ENCODE peak calls at places on chromosomes 1 and 21, in ten cellular contexts. One of them, this sample, is unnamed.

GRCh38 chr1:36122463-36123025 is 2.5 kb downstream of the COL8A2 start:
- DNase-seq in kidney epithelial cell: no peak
- DNase-seq in fibroblast of the conjunctiva: no peak
- DNase-seq in fibroblast of pulmonary artery: no peak
- DNase-seq in activated T-cell treated with anti-CD3 and anti-CD28 coated beads for 1 hour: no peak
- DNase-seq in H7: peak
- DNase-seq in iPS-NIHi11: no peak
- DNase-seq in neural crest cell: no peak
- DNase-seq in Calu3: no peak
- DNase-seq in amniotic stem cell: no peak
- DNase-seq in this sample: no peak

GRCh38 chr1:153566414-153567371 is 1.0 kb upstream of the S100A2 start:
- DNase-seq in kidney epithelial cell: peak
- DNase-seq in fibroblast of the conjunctiva: peak
- DNase-seq in fibroblast of pulmonary artery: peak
- DNase-seq in activated T-cell treated with anti-CD3 and anti-CD28 coated beads for 1 hour: peak
- DNase-seq in H7: peak
- DNase-seq in iPS-NIHi11: peak
- DNase-seq in neural crest cell: peak
- DNase-seq in Calu3: peak
- DNase-seq in amniotic stem cell: peak
- DNase-seq in this sample: peak

GRCh38 chr1:107124705-107125104 is 16.1 kb upstream of the NTNG1 start:
- DNase-seq in kidney epithelial cell: no peak
- DNase-seq in fibroblast of the conjunctiva: no peak
- DNase-seq in fibroblast of pulmonary artery: no peak
- DNase-seq in activated T-cell treated with anti-CD3 and anti-CD28 coated beads for 1 hour: no peak
- DNase-seq in H7: no peak
- DNase-seq in iPS-NIHi11: no peak
- DNase-seq in neural crest cell: no peak
- DNase-seq in Calu3: no peak
- DNase-seq in amniotic stem cell: no peak
- DNase-seq in this sample: no peak

GRCh38 chr21:33384851-33385331 is 18.3 kb upstream of the IFNGR2 start:
- DNase-seq in kidney epithelial cell: peak
- DNase-seq in fibroblast of the conjunctiva: no peak
- DNase-seq in fibroblast of pulmonary artery: no peak
- DNase-seq in activated T-cell treated with anti-CD3 and anti-CD28 coated beads for 1 hour: no peak
- DNase-seq in H7: no peak
- DNase-seq in iPS-NIHi11: no peak
- DNase-seq in neural crest cell: no peak
- DNase-seq in Calu3: no peak
- DNase-seq in amniotic stem cell: no peak
- DNase-seq in this sample: no peak

GRCh38 chr1:229203030-229203751 is 67.7 kb upstream of the RAB4A start:
- DNase-seq in kidney epithelial cell: no peak
- DNase-seq in fibroblast of the conjunctiva: no peak
- DNase-seq in fibroblast of pulmonary artery: peak
- DNase-seq in activated T-cell treated with anti-CD3 and anti-CD28 coated beads for 1 hour: no peak
- DNase-seq in H7: peak
- DNase-seq in iPS-NIHi11: peak
- DNase-seq in neural crest cell: peak
- DNase-seq in Calu3: peak
- DNase-seq in amniotic stem cell: no peak
- DNase-seq in this sample: peak

GRCh38 chr1:106268070-106268469 is 788.4 kb upstream of the PRMT6 start:
- DNase-seq in kidney epithelial cell: no peak
- DNase-seq in fibroblast of the conjunctiva: no peak
- DNase-seq in fibroblast of pulmonary artery: peak
- DNase-seq in activated T-cell treated with anti-CD3 and anti-CD28 coated beads for 1 hour: no peak
- DNase-seq in H7: no peak
- DNase-seq in iPS-NIHi11: no peak
- DNase-seq in neural crest cell: no peak
- DNase-seq in Calu3: no peak
- DNase-seq in amniotic stem cell: no peak
- DNase-seq in this sample: no peak

GRCh38 chr1:39196244-39197215 is 8.0 kb upstream of the MACF1 start:
- DNase-seq in kidney epithelial cell: no peak
- DNase-seq in fibroblast of the conjunctiva: no peak
- DNase-seq in fibroblast of pulmonary artery: peak
- DNase-seq in activated T-cell treated with anti-CD3 and anti-CD28 coated beads for 1 hour: peak
- DNase-seq in H7: no peak
- DNase-seq in iPS-NIHi11: no peak
- DNase-seq in neural crest cell: no peak
- DNase-seq in Calu3: no peak
- DNase-seq in amniotic stem cell: no peak
- DNase-seq in this sample: no peak

GRCh38 chr1:150578278-150579109 is 916 bp downstream of the MCL1 start:
- DNase-seq in kidney epithelial cell: no peak
- DNase-seq in fibroblast of the conjunctiva: peak
- DNase-seq in fibroblast of pulmonary artery: peak
- DNase-seq in activated T-cell treated with anti-CD3 and anti-CD28 coated beads for 1 hour: no peak
- DNase-seq in H7: no peak
- DNase-seq in iPS-NIHi11: no peak
- DNase-seq in neural crest cell: no peak
- DNase-seq in Calu3: peak
- DNase-seq in amniotic stem cell: peak
- DNase-seq in this sample: no peak

GRCh38 chr1:204692852-204693356 is 7.4 kb upstream of the LRRN2 start:
- DNase-seq in kidney epithelial cell: no peak
- DNase-seq in fibroblast of the conjunctiva: no peak
- DNase-seq in fibroblast of pulmonary artery: no peak
- DNase-seq in activated T-cell treated with anti-CD3 and anti-CD28 coated beads for 1 hour: no peak
- DNase-seq in H7: peak
- DNase-seq in iPS-NIHi11: no peak
- DNase-seq in neural crest cell: no peak
- DNase-seq in Calu3: no peak
- DNase-seq in amniotic stem cell: no peak
- DNase-seq in this sample: no peak

This sample was measured in glutamatergic neuron.